ENCODE peak calls at places on chromosomes 3 and 15, in four cellular contexts. One of them, this sample, is unnamed.

GRCh38 chr3:138768946-138769345 is 65.8 kb downstream of the PIK3CB start:
- DNase-seq in hepatocyte: no peak
- DNase-seq in breast epithelium: no peak
- DNase-seq in natural killer cell: no peak
- DNase-seq in this sample: no peak

GRCh38 chr3:156388469-156389150 is 166.3 kb downstream of the SSR3 start:
- DNase-seq in hepatocyte: no peak
- DNase-seq in breast epithelium: no peak
- DNase-seq in natural killer cell: no peak
- DNase-seq in this sample: no peak

GRCh38 chr15:67067930-67068542 is 2.6 kb downstream of the SMAD3 start:
- DNase-seq in natural killer cell: no peak
- DNase-seq in hepatocyte: no peak
- DNase-seq in breast epithelium: no peak
- DNase-seq in this sample: no peak

GRCh38 chr3:120284702-120285507 is at the start of gene GPR156:
- DNase-seq in natural killer cell: no peak
- DNase-seq in breast epithelium: no peak
- DNase-seq in hepatocyte: peak; percentile 48
- DNase-seq in this sample: no peak

GRCh38 chr15:89143503-89144162 is 55.4 kb downstream of the ABHD2 start:
- DNase-seq in hepatocyte: no peak
- DNase-seq in natural killer cell: no peak
- DNase-seq in breast epithelium: no peak
- DNase-seq in this sample: no peak

GRCh38 chr3:127167315-127168043 is 25.5 kb upstream of the PRR23E start:
- DNase-seq in natural killer cell: no peak
- DNase-seq in hepatocyte: no peak
- DNase-seq in breast epithelium: no peak
- DNase-seq in this sample: no peak

GRCh38 chr3:53750253-53751210 is 95.7 kb downstream of the CHDH start:
- DNase-seq in hepatocyte: no peak
- DNase-seq in breast epithelium: no peak
- DNase-seq in natural killer cell: no peak
- DNase-seq in this sample: no peak

GRCh38 chr3:140733623-140734022 is 55.8 kb downstream of the TRIM42 start:
- DNase-seq in natural killer cell: no peak
- DNase-seq in hepatocyte: no peak
- DNase-seq in breast epithelium: no peak
- DNase-seq in this sample: no peak

GRCh38 chr15:88179562-88179961 is 77.0 kb downstream of the NTRK3 start:
- DNase-seq in breast epithelium: no peak
- DNase-seq in natural killer cell: no peak
- DNase-seq in hepatocyte: no peak
- DNase-seq in this sample: no peak

GRCh38 chr3:63969866-63970265 is 53.4 kb downstream of the PSMD6 start:
- DNase-seq in natural killer cell: no peak
- DNase-seq in hepatocyte: no peak
- DNase-seq in breast epithelium: no peak
- DNase-seq in this sample: no peak

GRCh38 chr3:130093741-130094391 is 12.2 kb downstream of the ALG1L2 start:
- DNase-seq in breast epithelium: no peak
- DNase-seq in hepatocyte: no peak
- DNase-seq in natural killer cell: no peak
- DNase-seq in this sample: no peak

GRCh38 chr15:101063212-101063611 is 144.1 kb downstream of the LRRK1 start:
- DNase-seq in breast epithelium: no peak
- DNase-seq in natural killer cell: no peak
- DNase-seq in hepatocyte: no peak
- DNase-seq in this sample: no peak

GRCh38 chr15:69952210-69952555 is 145.5 kb downstream of the TLE3 start:
- DNase-seq in hepatocyte: no peak
- DNase-seq in breast epithelium: no peak
- DNase-seq in natural killer cell: no peak
- DNase-seq in this sample: no peak

GRCh38 chr15:48358681-48359152 is 27.5 kb downstream of the DUT start:
- DNase-seq in hepatocyte: no peak
- DNase-seq in breast epithelium: no peak
- DNase-seq in natural killer cell: no peak
- DNase-seq in this sample: no peak

GRCh38 chr3:80734483-80734882 is 966.7 kb upstream of the ROBO1 start:
- DNase-seq in natural killer cell: no peak
- DNase-seq in hepatocyte: no peak
- DNase-seq in breast epithelium: no peak
- DNase-seq in this sample: no peak

GRCh38 chr3:33758874-33759273 is 39.6 kb upstream of the PDCD6IP start:
- DNase-seq in natural killer cell: no peak
- DNase-seq in hepatocyte: no peak
- DNase-seq in breast epithelium: no peak
- DNase-seq in this sample: no peak

GRCh38 chr3:46646700-46647099 is 34.4 kb downstream of the FAM240A start:
- DNase-seq in hepatocyte: no peak
- DNase-seq in breast epithelium: no peak
- DNase-seq in natural killer cell: no peak
- DNase-seq in this sample: no peak

GRCh38 chr15:73608475-73608874 is 24.7 kb downstream of the NPTN start:
- DNase-seq in breast epithelium: no peak
- DNase-seq in natural killer cell: no peak
- DNase-seq in hepatocyte: no peak
- DNase-seq in this sample: no peak

GRCh38 chr15:72722071-72722696 is 36.2 kb downstream of the BBS4 start:
- DNase-seq in hepatocyte: peak; percentile 81
- DNase-seq in breast epithelium: no peak
- DNase-seq in natural killer cell: peak; percentile 58
- DNase-seq in this sample: no peak

GRCh38 chr3:8606666-8607065 is 37.9 kb downstream of the SSUH2 start:
- DNase-seq in hepatocyte: no peak
- DNase-seq in natural killer cell: no peak
- DNase-seq in breast epithelium: no peak
- DNase-seq in this sample: no peak

GRCh38 chr3:109275702-109276293 is 40.5 kb downstream of the DPPA2 start:
- DNase-seq in breast epithelium: no peak
- DNase-seq in natural killer cell: no peak
- DNase-seq in hepatocyte: peak; percentile 69
- DNase-seq in this sample: no peak
- TF ChIP-seq CTCF in breast epithelium: no peak
- TF ChIP-seq CTCF in natural killer cell: peak; percentile 17
- TF ChIP-seq CTCF in hepatocyte: peak; percentile 91
- TF ChIP-seq CTCF in this sample: peak; percentile 86

DNA sequence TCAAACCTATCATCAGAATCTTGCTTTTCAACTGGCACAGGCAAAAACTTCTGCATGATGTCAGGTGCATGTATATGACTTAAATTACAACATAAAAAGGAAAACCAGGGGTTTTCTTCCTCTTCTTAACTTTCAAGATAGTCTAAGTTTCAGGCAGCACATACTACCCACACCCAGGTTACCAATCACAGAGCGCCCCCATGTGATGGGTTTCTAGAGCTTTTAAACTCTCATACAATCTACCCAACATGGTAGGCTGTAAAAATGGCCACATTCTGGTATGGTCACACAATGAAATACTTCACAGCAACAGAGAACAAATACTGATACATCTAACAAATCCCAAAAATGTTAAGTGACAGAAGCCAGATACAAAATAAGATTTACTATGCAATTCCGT is 7.4 kb downstream of the MESD start:
- DNase-seq in natural killer cell: no peak
- DNase-seq in hepatocyte: no peak
- DNase-seq in breast epithelium: no peak
- DNase-seq in this sample: no peak
- TF ChIP-seq CTCF in natural killer cell: no peak
- TF ChIP-seq CTCF in hepatocyte: no peak
- TF ChIP-seq CTCF in breast epithelium: no peak
- TF ChIP-seq CTCF in this sample: no peak

DNA sequence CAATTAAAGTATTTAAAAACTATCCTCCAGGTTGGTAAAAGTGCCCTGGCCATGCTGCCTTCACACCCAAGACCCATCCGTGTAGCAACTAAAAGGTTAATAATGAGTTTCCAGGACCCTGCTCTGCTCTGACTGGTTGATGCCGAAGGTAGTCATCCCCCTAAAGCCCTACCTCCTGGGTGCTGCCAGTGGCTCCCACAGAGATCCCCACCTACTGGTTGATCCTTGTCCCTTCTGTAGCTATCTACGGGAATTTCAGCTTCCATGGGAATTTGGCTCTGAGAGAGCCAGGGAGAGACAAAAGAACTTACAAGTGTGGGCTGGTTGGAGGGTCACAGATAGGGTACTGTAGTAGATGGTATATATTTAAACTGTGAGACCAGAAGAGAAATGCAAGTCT is 110.6 kb upstream of the NANOGP8 start:
- DNase-seq in natural killer cell: no peak
- DNase-seq in hepatocyte: no peak
- DNase-seq in breast epithelium: no peak
- DNase-seq in this sample: no peak
- TF ChIP-seq CTCF in natural killer cell: no peak
- TF ChIP-seq CTCF in hepatocyte: no peak
- TF ChIP-seq CTCF in breast epithelium: no peak
- TF ChIP-seq CTCF in this sample: no peak

DNA sequence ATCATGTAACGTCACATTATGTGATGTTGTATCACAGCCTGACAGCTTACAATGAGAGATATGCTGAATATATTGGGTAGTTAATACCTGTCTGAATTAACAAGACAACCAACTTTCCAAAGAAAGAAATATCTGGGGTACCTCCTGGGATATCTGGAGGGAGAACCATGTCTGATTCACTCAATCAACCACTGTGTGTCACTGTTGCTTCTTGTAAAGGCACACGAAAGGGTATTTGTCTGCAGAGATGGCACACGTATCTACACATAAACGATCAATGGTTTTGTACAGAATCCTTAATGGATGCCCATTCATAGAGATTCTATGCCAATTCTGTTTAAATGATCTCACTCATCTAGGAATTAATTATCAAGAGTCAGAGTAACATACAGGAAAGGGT is 252.1 kb upstream of the TMCO5A start:
- DNase-seq in breast epithelium: no peak
- DNase-seq in hepatocyte: no peak
- DNase-seq in natural killer cell: no peak
- DNase-seq in this sample: no peak
- TF ChIP-seq CTCF in breast epithelium: no peak
- TF ChIP-seq CTCF in hepatocyte: peak; percentile 31
- TF ChIP-seq CTCF in natural killer cell: no peak
- TF ChIP-seq CTCF in this sample: peak; percentile 42